ENCODE peak calls at places on chromosome 10, in four cellular contexts. One of them, this sample, is unnamed.
A peak's percentile ranks its signal among the peaks of the same experiment; 100 is the strongest.

GRCh38 chr10:98309366-98310355 is 41.7 kb upstream of the LOXL4 start:
- DNase-seq in GM23248: peak; percentile 90
- DNase-seq in amygdala: no peak
- DNase-seq in CD4-positive, alpha-beta T cell: no peak
- DNase-seq in this sample: no peak

GRCh38 chr10:74669210-74669609 is 157.2 kb upstream of the KAT6B start:
- DNase-seq in GM23248: no peak
- DNase-seq in amygdala: no peak
- DNase-seq in CD4-positive, alpha-beta T cell: no peak
- DNase-seq in this sample: no peak

GRCh38 chr10:112919721-112920120 is 30.3 kb upstream of the TCF7L2 start:
- DNase-seq in GM23248: peak; percentile 90
- DNase-seq in amygdala: no peak
- DNase-seq in CD4-positive, alpha-beta T cell: no peak
- DNase-seq in this sample: no peak

GRCh38 chr10:43856299-43856698 is 207.6 kb upstream of the ZNF32 start:
- DNase-seq in GM23248: no peak
- DNase-seq in amygdala: no peak
- DNase-seq in CD4-positive, alpha-beta T cell: no peak
- DNase-seq in this sample: no peak

GRCh38 chr10:81814842-81815241 is 60.2 kb upstream of the NRG3 start:
- DNase-seq in GM23248: no peak
- DNase-seq in amygdala: no peak
- DNase-seq in CD4-positive, alpha-beta T cell: no peak
- DNase-seq in this sample: no peak

GRCh38 chr10:70378122-70378521 is 4.3 kb downstream of the LRRC20 start:
- DNase-seq in GM23248: peak; percentile 86
- DNase-seq in amygdala: no peak
- DNase-seq in CD4-positive, alpha-beta T cell: no peak
- DNase-seq in this sample: no peak

GRCh38 chr10:121873236-121873635 is 54.6 kb downstream of the ATE1 start:
- DNase-seq in GM23248: no peak
- DNase-seq in amygdala: no peak
- DNase-seq in CD4-positive, alpha-beta T cell: no peak
- DNase-seq in this sample: no peak

GRCh38 chr10:43076876-43077420 is at the start of gene RET:
- DNase-seq in GM23248: peak; percentile 30
- DNase-seq in amygdala: no peak
- DNase-seq in CD4-positive, alpha-beta T cell: no peak
- DNase-seq in this sample: no peak

GRCh38 chr10:70615784-70616511 is 13.4 kb upstream of the PRF1 start:
- DNase-seq in GM23248: no peak
- DNase-seq in amygdala: no peak
- DNase-seq in CD4-positive, alpha-beta T cell: no peak
- DNase-seq in this sample: no peak

GRCh38 chr10:44806895-44807294 is 104.2 kb upstream of the TMEM72 start:
- DNase-seq in GM23248: peak; percentile 15
- DNase-seq in amygdala: no peak
- DNase-seq in CD4-positive, alpha-beta T cell: no peak
- DNase-seq in this sample: no peak

GRCh38 chr10:62244785-62245595 is 23.7 kb downstream of the RTKN2 start:
- DNase-seq in GM23248: peak; percentile 81
- DNase-seq in amygdala: peak; percentile 18
- DNase-seq in CD4-positive, alpha-beta T cell: no peak
- DNase-seq in this sample: peak; percentile 33